ENCODE peak calls at places on chromosomes 12 and 14, in seven cellular contexts. N is A549, C is IMR-90, E is GM12878, U is K562, Q is HepG2, A is H1. M is an unnamed sample.

GRCh38 chr12:124399622-124400021 is 104.7 kb downstream of the RFLNA start:
- DNase-seq in Q (peak; percentile 18), N (peak; percentile 69), E (no peak), A (no peak), U (peak; percentile 69), C (no peak), M (peak; percentile 82)

GRCh38 chr14:24710403-24711063 is 76.5 kb upstream of the GZMB start:
- DNase-seq in A (no peak), Q (peak; percentile 71), E (no peak), U (peak; percentile 36), C (peak; percentile 59), N (peak; percentile 26), M (peak; percentile 45)

GRCh38 chr12:50528800-50529199 is 24.0 kb downstream of the DIP2B start:
- DNase-seq in U (no peak), N (no peak), C (no peak), E (no peak), A (no peak), Q (no peak), M (no peak)

GRCh38 chr14:65790185-65790815 is 377.8 kb downstream of the FUT8 start:
- DNase-seq in E (no peak), A (no peak), U (no peak), Q (no peak), N (no peak), C (no peak), M (peak; percentile 72)

GRCh38 chr12:94426049-94426448 is 33.6 kb downstream of the CEP83 start:
- DNase-seq in A (no peak), E (no peak), N (no peak), C (no peak), U (no peak), Q (no peak), M (no peak)

GRCh38 chr14:68758301-68758700 is 34.6 kb downstream of the ZFP36L1 start:
- DNase-seq in U (peak; percentile 71), C (no peak), A (no peak), E (no peak), Q (no peak), N (no peak), M (no peak)

GRCh38 chr14:90447720-90448497 is 51.1 kb downstream of the CALM1 start:
- DNase-seq in E (no peak), U (peak; percentile 11), A (no peak), N (no peak), C (no peak), Q (peak; percentile 50), M (no peak)

GRCh38 chr12:130805635-130806034 is 33.4 kb downstream of the STX2 start:
- DNase-seq in E (no peak), C (no peak), Q (no peak), N (no peak), A (no peak), U (no peak), M (no peak)

GRCh38 chr14:85447883-85448282 is 82.1 kb upstream of the FLRT2 start:
- DNase-seq in Q (no peak), A (no peak), E (no peak), U (no peak), C (no peak), N (no peak), M (no peak)

GRCh38 chr14:74429991-74430390 is 4.0 kb upstream of the SYNDIG1L start:
- DNase-seq in U (no peak), C (no peak), E (no peak), Q (no peak), N (no peak), A (no peak), M (no peak)

GRCh38 chr14:93655078-93655750 is 133.1 kb downstream of the PRIMA1 start:
- DNase-seq in U (peak; percentile 15), N (peak; percentile 22), C (peak; percentile 35), A (no peak), Q (peak; percentile 60), E (peak; percentile 3), M (peak; percentile 56)

GRCh38 chr12:41904041-41904440 is 240.6 kb downstream of the GXYLT1 start:
- DNase-seq in A (no peak), N (no peak), C (no peak), Q (no peak), U (no peak), E (no peak), M (no peak)

GRCh38 chr12:67996347-67996746 is 7.1 kb downstream of the IFNG-AS1 start:
- DNase-seq in U (no peak), C (no peak), Q (no peak), E (no peak), A (no peak), N (no peak), M (no peak)

GRCh38 chr12:82174383-82174782 is 183.8 kb downstream of the CCDC59 start:
- DNase-seq in E (no peak), Q (no peak), U (no peak), A (no peak), N (no peak), C (no peak), M (no peak)

GRCh38 chr12:21656931-21657335 is 709 bp downstream of the LDHB start:
- DNase-seq in C (peak; percentile 50), Q (no peak), N (peak; percentile 18), A (no peak), U (peak; percentile 18), E (no peak), M (peak; percentile 38)

GRCh38 chr14:95072310-95072709 is 85.0 kb downstream of the DICER1 start:
- DNase-seq in C (no peak), N (no peak), U (no peak), E (no peak), A (no peak), Q (no peak), M (no peak)

GRCh38 chr14:54902521-54903420 is at the start of gene GCH1:
- DNase-seq in C (peak; percentile 16), E (no peak), N (peak; percentile 69), Q (peak; percentile 72), A (peak; percentile 25), U (peak; percentile 85), M (peak; percentile 96)

GRCh38 chr12:87982208-87982607 is 47.0 kb downstream of the C12orf50 start:
- DNase-seq in Q (no peak), N (no peak), U (no peak), C (peak; percentile 69), A (no peak), E (no peak), M (no peak)

GRCh38 chr14:89650077-89650978 is 233.3 kb upstream of the FOXN3 start:
- DNase-seq in U (no peak), Q (no peak), N (no peak), E (no peak), C (no peak), A (no peak), M (no peak)

GRCh38 chr14:102594514-102595175 is 2.2 kb downstream of the RCOR1 start:
- DNase-seq in N (peak; percentile 93), A (no peak), E (peak; percentile 66), U (peak; percentile 72), C (peak; percentile 69), Q (peak; percentile 70), M (peak; percentile 75)

GRCh38 chr14:103207038-103207403 is 83.8 kb downstream of the TNFAIP2 start:
- DNase-seq in C (no peak), N (no peak), E (no peak), U (peak; percentile 64), Q (no peak), A (peak; percentile 23), M (peak; percentile 70)

DNA sequence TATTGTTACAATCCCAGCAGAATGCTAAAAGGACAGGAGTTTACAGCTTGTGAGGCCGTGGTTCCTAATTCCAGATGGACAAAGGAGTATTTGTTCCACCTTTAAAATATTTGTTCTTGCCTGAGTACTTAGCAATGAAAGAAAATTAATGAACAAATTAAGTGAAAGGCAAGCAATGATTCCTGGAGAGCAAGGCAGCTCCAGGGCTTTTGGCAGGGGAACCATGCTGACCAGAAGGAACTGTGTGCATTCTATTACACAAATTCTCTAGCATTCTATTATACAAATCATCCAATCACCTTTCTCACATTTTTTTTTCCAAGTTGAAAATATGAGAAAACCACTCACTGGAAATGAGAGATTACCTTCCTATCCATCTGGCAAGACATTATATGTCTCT is 1.8 kb upstream of the BMAL2 start:
- DNase-seq in C (no peak), A (no peak), N (no peak), U (no peak), E (no peak), Q (no peak), M (no peak)
- TF ChIP-seq RFX5 in C (no peak), A (no peak), N (no peak), U (no peak), E (no peak), Q (no peak), M (no peak)

GRCh38 chr14:72745991-72746980 is 147.6 kb downstream of the DPF3 start:
- DNase-seq in C (peak; percentile 84), U (no peak), N (no peak), Q (no peak), E (no peak), A (no peak), M (no peak)
- TF ChIP-seq RFX5 in C (no peak), U (no peak), N (no peak), Q (no peak), E (no peak), A (no peak), M (no peak)

DNA sequence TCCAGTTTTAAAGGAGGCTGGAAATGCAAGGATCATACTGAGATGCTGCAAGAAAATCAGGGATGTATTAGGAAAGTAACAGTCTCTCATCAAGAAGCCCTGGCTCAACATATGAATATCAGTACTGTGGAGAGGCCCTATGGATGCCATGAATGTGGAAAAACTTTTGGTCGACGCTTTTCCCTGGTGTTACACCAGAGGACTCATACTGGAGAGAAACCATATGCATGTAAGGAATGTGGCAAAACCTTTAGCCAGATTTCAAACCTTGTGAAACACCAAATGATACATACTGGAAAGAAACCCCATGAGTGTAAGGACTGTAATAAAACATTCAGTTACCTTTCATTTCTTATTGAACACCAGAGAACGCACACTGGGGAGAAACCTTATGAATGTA is 24.5 kb downstream of the ZNF891 start:
- DNase-seq in Q (no peak), A (no peak), N (no peak), U (no peak), E (no peak), C (no peak), M (no peak)
- TF ChIP-seq RFX5 in Q (no peak), A (no peak), N (no peak), U (no peak), E (no peak), C (no peak), M (no peak)

GRCh38 chr14:87001333-87001732 is 991.6 kb downstream of the GALC start:
- DNase-seq in N (no peak), Q (no peak), A (no peak), U (no peak), C (no peak), E (no peak), M (no peak)

GRCh38 chr14:87005336-87005735 is 987.6 kb downstream of the GALC start:
- DNase-seq in E (no peak), C (peak; percentile 26), Q (no peak), A (no peak), N (no peak), U (no peak), M (no peak)

GRCh38 chr14:86999076-86999475 is 993.9 kb downstream of the GALC start:
- DNase-seq in N (no peak), Q (no peak), U (no peak), A (no peak), E (no peak), C (peak; percentile 5), M (no peak)

GRCh38 chr14:87000071-87000470 is 992.9 kb downstream of the GALC start:
- DNase-seq in Q (no peak), N (no peak), A (no peak), U (no peak), C (no peak), E (no peak), M (no peak)

DNA sequence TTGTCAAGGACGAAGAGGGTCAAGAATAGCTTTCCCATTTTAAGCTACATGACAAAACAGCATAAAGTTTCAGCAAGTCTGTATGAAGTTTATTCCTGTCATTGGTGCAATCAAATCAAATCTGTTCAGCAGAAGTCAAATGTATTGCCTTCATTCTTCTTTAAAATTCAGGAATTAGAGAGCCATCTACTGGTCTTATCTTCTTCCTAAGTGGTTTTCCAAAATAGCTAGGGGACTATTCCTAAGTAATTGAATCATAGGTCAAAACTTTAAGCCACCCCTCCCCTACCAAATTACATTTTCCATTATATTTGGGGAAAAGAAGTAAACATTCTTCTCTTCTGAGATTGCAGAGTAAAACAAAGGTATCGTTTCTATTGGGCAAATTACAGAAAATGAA is 990.2 kb downstream of the GALC start:
- DNase-seq in C (peak; percentile 5), A (no peak), N (no peak), Q (no peak), E (no peak), U (no peak), M (no peak)
- TF ChIP-seq RFX5 in C (no peak), A (no peak), N (no peak), Q (no peak), E (no peak), U (no peak), M (no peak)

M was measured in SK-N-SH.